ENCODE peak calls at places on chromosomes 7 and 10, in seven cellular contexts. F is left ventricle myocardium inferior, T is vagina, C is aorta, M is body of pancreas, S is heart left ventricle, A is PC-9. V is an unnamed sample. For H3K27me3, the result is how much of the 10 kb centered on the place peaks cover.

GRCh38 chr10:132464256-132465192 is 67.5 kb downstream of the PWWP2B start:
- DNase-seq in A (no peak), C (peak), S (peak), T (no peak), F (peak), M (peak), V (peak)

GRCh38 chr7:822692-823276 is 9.5 kb upstream of the SUN1 start:
- DNase-seq in T (no peak), M (peak), F (no peak), A (no peak), C (no peak), S (no peak), V (peak)

GRCh38 chr10:112738586-112739218 is 211.3 kb upstream of the TCF7L2 start:
- DNase-seq in S (no peak), C (no peak), M (peak), A (no peak), T (no peak), F (no peak), V (no peak)

GRCh38 chr7:116525298-116525912 is 569 bp downstream of the CAV1 start:
- DNase-seq in M (peak), A (peak), S (peak), F (peak), C (peak), T (no peak), V (peak)

GRCh38 chr10:102611514-102612095 is 32.7 kb upstream of the TRIM8 start:
- DNase-seq in S (peak), C (peak), T (no peak), A (no peak), F (no peak), M (no peak), V (no peak)

GRCh38 chr10:115503546-115503945 is 410.4 kb downstream of the ATRNL1 start:
- DNase-seq in F (no peak), M (no peak), C (no peak), S (no peak), T (no peak), A (no peak), V (no peak)

GRCh38 chr10:90579602-90580242 is 278.1 kb downstream of the HTR7 start:
- DNase-seq in A (no peak), T (no peak), S (no peak), F (no peak), M (no peak), C (no peak), V (no peak)

GRCh38 chr7:4789194-4790077 is 14.0 kb downstream of the AP5Z1 start:
- DNase-seq in T (no peak), F (no peak), C (no peak), A (no peak), M (no peak), S (peak), V (no peak)

GRCh38 chr10:58512470-58513188 is at the start of gene BICC1:
- DNase-seq in A (no peak), F (peak), T (no peak), C (peak), S (peak), M (peak), V (peak)

GRCh38 chr7:39721345-39721744 is 98.0 kb downstream of the RALA start:
- DNase-seq in T (no peak), A (no peak), M (no peak), S (no peak), C (no peak), F (no peak), V (no peak)

GRCh38 chr7:96415293-96415940 is 93.5 kb upstream of the SLC25A13 start:
- DNase-seq in F (no peak), M (peak), A (no peak), C (no peak), T (no peak), S (no peak), V (no peak)

GRCh38 chr10:96257944-96258343 is 13.4 kb downstream of the BLNK start:
- DNase-seq in C (peak), A (no peak), M (peak), T (no peak), S (no peak), F (no peak), V (peak)

GRCh38 chr10:44851413-44851812 is 59.7 kb upstream of the TMEM72 start:
- DNase-seq in C (no peak), M (no peak), F (no peak), A (no peak), T (no peak), S (no peak), V (no peak)

GRCh38 chr7:130543611-130544010 is 51.7 kb downstream of the MEST start:
- DNase-seq in S (no peak), A (no peak), F (no peak), C (no peak), T (no peak), M (no peak), V (no peak)

GRCh38 chr7:136183981-136184380 is 206.8 kb upstream of the MTPN start:
- DNase-seq in A (no peak), C (no peak), F (no peak), M (no peak), S (no peak), T (no peak), V (no peak)

GRCh38 chr10:62149621-62150020 is 119.0 kb downstream of the RTKN2 start:
- DNase-seq in M (no peak), T (no peak), C (no peak), A (no peak), S (no peak), F (no peak), V (no peak)

GRCh38 chr10:43396928-43397624 is 11.9 kb downstream of the HNRNPF start:
- DNase-seq in F (peak), A (peak), T (no peak), M (peak), S (peak), C (peak), V (peak)

GRCh38 chr7:91266067-91266930 is 2.1 kb downstream of the FZD1 start:
- DNase-seq in M (peak), T (no peak), F (peak), S (peak), C (peak), A (no peak), V (peak)

GRCh38 chr7:43220250-43220649 is 107.8 kb downstream of the HECW1 start:
- DNase-seq in C (no peak), F (no peak), T (no peak), S (no peak), M (no peak), A (no peak), V (no peak)

GRCh38 chr7:131222171-131222570 is 105.5 kb upstream of the MKLN1 start:
- DNase-seq in C (no peak), M (no peak), A (no peak), F (no peak), T (no peak), S (no peak), V (no peak)

GRCh38 chr7:120856621-120857352 is 1.2 kb downstream of the TSPAN12 start:
- DNase-seq in M (peak), A (peak), C (peak), S (peak), F (peak), T (no peak), V (peak)

GRCh38 chr7:79176859-79177477 is 276.5 kb downstream of the MAGI2 start:
- DNase-seq in S (no peak), A (peak), M (no peak), C (no peak), F (no peak), T (no peak), V (no peak)

GRCh38 chr7:142932386-142933091 is 1.0 kb downstream of the TRPV5 start:
- DNase-seq in A (no peak), M (no peak), T (peak), C (no peak), S (no peak), F (no peak), V (no peak)

GRCh38 chr10:97689637-97690036 is 2.6 kb upstream of the AVPI1 start:
- DNase-seq in T (no peak), S (no peak), A (peak), F (no peak), C (no peak), M (no peak), V (no peak)

GRCh38 chr10:107214261-107214660 is 49.8 kb upstream of the SORCS1 start:
- DNase-seq in M (no peak), C (no peak), A (no peak), F (no peak), T (no peak), S (no peak), V (no peak)

GRCh38 chr7:27947581-27948278 is 207.8 kb downstream of the TAX1BP1 start:
- DNase-seq in S (no peak), M (no peak), A (no peak), C (no peak), F (no peak), T (no peak), V (no peak)

DNA sequence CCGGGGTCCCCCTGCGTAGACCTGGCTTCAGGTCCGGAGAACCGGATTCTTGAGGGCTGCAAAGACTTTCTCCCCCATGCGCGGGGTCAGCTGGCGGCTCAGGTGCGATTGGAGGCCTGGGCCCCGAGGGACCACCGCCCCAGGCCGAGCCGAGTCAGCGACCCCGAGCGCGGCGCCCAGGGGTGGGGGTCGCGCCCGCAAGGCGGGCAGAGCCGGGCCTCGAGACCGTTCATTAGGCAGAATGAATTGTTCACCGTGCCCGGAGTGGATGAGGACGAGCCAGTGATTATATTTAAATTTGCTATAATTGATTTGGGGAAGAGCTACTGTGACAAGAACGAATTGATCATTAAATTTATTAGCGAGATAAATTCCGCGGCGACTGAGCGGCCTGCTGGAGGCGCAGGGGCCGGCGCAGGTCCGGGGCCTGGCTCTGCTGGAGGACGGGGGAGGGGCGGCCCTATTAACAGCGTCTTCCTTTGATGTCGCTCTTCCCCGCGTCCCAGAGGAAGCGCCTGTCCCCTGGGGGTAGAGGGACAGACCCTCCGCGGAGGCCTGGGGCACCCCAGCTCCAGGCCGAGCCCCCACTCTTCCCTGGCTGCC is 7.5 kb downstream of the MNX1 start:
- DNase-seq in M (peak), F (no peak), A (no peak), C (no peak), T (no peak), S (no peak), V (no peak)
- H3K27me3 ChIP-seq in M (under half), F (half or more), A (under half), C (under half), T (under half), S (half or more), V (half or more)

DNA sequence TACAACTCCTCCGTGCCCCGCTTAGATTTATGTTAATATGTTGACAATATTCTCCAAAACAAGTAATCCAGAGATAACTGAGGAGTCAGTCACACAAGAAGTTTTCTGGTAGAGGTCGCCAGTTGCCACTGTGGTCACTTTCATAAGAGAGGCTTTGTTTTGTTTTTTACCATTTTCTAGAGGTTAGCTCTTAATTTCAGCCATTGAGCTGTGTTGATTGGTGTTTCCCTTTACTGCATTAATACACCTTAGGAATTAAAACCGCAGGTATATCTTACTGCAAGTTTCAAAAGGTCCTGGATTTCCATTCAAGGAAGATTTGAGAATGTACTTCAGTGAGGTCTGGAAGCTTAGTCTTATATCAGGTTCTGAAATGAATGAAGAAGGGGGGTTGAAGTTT is 3.5 kb downstream of the BMI1 start:
- DNase-seq in T (no peak), M (no peak), S (no peak), C (no peak), F (no peak), A (no peak), V (no peak)
- H3K4me3 ChIP-seq in T (peak), M (no peak), S (no peak), C (no peak), F (peak), A (peak), V (peak)

DNA sequence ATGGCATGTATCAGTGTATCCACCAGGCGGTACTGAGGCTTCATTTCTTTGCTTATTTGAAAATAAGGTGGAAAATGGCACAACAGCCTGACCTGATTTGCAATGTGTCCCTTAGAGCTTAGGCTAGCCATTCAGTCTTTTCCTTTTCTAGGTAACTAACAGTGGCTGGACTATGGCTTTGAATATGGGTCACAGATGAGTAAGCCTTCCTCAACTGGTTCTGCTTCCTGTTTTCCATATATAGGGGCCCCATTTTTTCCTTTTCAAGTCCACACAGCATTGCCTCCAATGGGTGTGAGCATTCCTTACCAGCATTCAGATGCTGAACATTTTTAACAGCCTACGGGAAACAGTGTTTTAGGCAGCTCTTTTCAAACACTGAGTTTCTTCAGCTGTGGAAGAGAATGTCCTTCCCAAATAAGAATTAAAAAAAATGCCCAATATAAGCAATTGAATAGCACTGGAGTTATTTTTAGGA is 3.9 kb upstream of the ITGB1 start:
- DNase-seq in T (no peak), M (no peak), F (no peak), A (peak), C (no peak), S (no peak), V (no peak)
- H3K27me3 ChIP-seq in T (under half), M (under half), F (under half), A (under half), C (under half), S (under half), V (under half)

DNA sequence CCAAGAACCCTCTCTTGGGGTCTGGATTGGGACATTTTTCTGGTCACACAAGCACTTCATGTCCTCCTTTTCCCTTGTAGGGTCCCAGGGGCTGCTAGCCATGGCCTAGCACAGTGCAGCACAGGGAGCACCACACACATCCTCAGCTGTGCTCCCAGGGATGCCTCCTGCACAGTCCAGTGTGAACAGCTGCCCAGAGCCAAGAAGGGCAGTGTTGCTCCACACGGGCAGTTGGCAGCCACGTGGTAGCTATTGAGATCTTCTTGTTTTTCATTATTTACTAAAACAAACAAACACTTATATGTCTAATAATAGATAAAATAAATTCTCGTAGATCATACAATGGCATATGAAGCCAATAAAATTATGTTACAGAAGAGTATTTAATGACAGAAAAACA is 13.9 kb upstream of the LANCL2 start:
- DNase-seq in A (no peak), S (no peak), C (no peak), T (no peak), M (no peak), F (no peak), V (no peak)
- H3K4me3 ChIP-seq in A (no peak), S (no peak), C (no peak), T (no peak), M (no peak), F (no peak), V (no peak)

GRCh38 chr10:101063548-101064414 is 2.0 kb downstream of the KAZALD1 start:
- DNase-seq in M (no peak), S (no peak), T (no peak), F (no peak), A (no peak), C (no peak), V (peak)
- H3K27me3 ChIP-seq in M (under half), S (under half), T (under half), F (under half), A (under half), C (under half), V (half or more)

DNA sequence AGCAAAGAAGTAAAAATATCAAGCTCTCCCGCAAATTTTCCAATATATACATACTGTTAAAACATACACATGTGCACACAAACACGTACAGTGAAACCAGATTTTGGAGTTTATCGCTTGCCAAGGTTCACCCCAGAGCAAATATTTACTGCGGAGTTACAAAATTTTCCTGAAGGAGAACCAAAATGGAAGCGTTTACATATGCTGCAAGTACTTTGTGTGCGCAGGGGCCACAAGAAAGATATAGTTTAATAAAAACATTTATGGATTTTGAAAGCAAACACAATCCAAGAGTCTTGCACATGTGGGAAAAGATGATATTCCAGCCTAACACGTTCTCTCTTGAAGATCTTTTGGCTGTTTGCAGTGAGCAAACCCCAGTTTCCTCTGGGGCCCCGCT is 301.3 kb upstream of the NFE2L3 start:
- DNase-seq in C (no peak), F (no peak), T (no peak), A (no peak), S (no peak), M (no peak), V (no peak)
- H3K4me3 ChIP-seq in C (no peak), F (no peak), T (no peak), A (no peak), S (no peak), M (no peak), V (no peak)

GRCh38 chr10:35007858-35008301 is 82.3 kb downstream of the CUL2 start:
- DNase-seq in T (no peak), A (no peak), C (no peak), S (no peak), M (no peak), F (no peak), V (no peak)

GRCh38 chr10:35011771-35012191 is 78.4 kb downstream of the CUL2 start:
- DNase-seq in F (no peak), C (no peak), S (no peak), T (no peak), M (no peak), A (peak), V (no peak)

GRCh38 chr10:35016009-35016408 is 74.1 kb downstream of the CUL2 start:
- DNase-seq in F (no peak), S (no peak), C (no peak), T (no peak), M (no peak), A (no peak), V (no peak)

GRCh38 chr10:35017608-35018007 is 72.5 kb downstream of the CUL2 start:
- DNase-seq in M (no peak), A (no peak), C (no peak), T (no peak), S (no peak), F (no peak), V (no peak)

DNA sequence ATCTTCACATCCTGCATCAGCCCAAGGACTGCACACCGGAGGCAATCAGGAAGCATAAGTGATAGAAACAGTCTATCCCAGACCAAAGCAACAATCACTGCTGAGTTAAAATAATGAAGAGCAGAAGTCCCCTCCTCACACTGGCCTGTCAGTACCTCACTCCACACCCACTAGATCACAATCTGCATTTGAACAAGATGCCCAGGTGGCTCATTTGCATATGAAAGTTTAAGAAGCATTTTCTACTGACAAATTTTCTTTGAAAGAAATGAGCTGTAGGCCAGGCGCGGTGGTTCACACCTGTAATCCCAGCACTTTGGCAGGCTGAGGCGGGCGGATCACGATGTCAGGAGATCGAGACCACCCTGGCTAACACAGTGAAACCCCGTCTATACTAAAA is 77.4 kb downstream of the CUL2 start:
- DNase-seq in S (no peak), T (no peak), M (no peak), F (no peak), C (no peak), A (no peak), V (no peak)
- H3K27me3 ChIP-seq in S (under half), T (under half), M (under half), F (under half), C (under half), A (under half), V (under half)

DNA sequence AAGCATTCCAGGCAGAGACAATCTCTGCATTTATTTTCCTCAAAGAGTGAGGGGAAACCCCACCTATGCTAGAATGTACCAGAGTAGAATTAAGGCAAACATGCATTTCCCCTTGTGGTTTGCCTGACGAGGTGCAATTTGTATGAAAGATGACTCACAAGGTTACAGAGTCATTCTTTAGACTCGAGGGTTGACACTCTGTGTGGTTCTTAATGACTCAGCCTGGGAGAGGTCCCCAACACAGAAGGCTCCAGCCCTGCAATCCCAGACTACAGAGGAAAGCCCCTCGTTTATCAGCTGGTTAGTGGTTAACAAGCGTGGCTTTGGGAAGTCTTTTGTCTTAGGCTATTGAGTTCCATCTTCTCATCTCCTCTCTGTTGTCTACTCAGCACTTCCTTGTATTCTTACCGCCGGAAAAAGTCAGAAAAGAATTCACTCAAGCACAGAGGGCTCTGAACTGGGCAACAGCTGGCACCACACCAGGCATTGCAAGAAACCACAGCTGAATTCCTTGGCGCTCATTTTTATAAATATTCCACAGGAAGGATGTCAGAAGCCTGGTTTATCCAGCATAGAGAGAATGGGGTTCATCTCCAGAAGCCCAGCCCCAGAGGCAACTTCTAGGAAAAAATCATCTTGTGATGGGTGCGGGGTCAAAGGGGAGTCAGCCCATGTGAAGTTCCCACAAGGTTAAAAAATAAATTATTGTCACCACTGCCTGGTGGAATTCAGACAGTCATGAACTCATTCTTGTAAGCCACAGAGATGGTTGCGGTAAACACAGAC is 24.4 kb upstream of the SVIL start:
- DNase-seq in M (no peak), F (no peak), S (no peak), A (peak), T (no peak), C (peak), V (no peak)
- H3K4me3 ChIP-seq in M (no peak), F (no peak), S (no peak), A (no peak), T (no peak), C (no peak), V (no peak)

GRCh38 chr7:99955247-99955646 is 20.6 kb downstream of the AZGP1 start:
- DNase-seq in C (no peak), F (no peak), S (no peak), A (peak), T (no peak), M (no peak), V (no peak)
- H3K27me3 ChIP-seq in C (under half), F (half or more), S (under half), A (under half), T (under half), M (under half), V (under half)

V was measured in heart right ventricle.